ENCODE peak calls at places on chromosomes 7 and 10, in nine cellular contexts. N, K, Q, T, Z, X, P, L and O are unnamed samples. For H3K79me2, the result is how much of the 10 kb centered on the place peaks cover.

GRCh38 chr7:22594020-22594419 is 94.0 kb upstream of the STEAP1B start:
- DNase-seq in N (no peak), K (no peak), Q (peak), T (no peak), Z (no peak), X (no peak), P (no peak), L (no peak), O (no peak)

GRCh38 chr7:19713676-19714075 is 4.8 kb upstream of the POLR1F start:
- DNase-seq in N (peak), K (peak), Q (peak), T (peak), Z (peak), X (peak), P (peak), L (peak), O (peak)

GRCh38 chr7:133562617-133563016 is 309.7 kb downstream of the EXOC4 start:
- DNase-seq in N (peak), K (no peak), Q (no peak), T (no peak), Z (no peak), X (no peak), P (no peak), L (no peak), O (no peak)

GRCh38 chr10:121240011-121240410 is 358.2 kb downstream of the FGFR2 start:
- DNase-seq in N (no peak), K (no peak), Q (no peak), T (no peak), Z (peak), X (no peak), P (no peak), L (no peak), O (no peak)

GRCh38 chr10:117168135-117168674 is 29.1 kb upstream of the KCNK18 start:
- DNase-seq in N (peak), K (no peak), Q (peak), T (peak), Z (peak), X (peak), P (peak), L (peak), O (peak)

GRCh38 chr10:22340362-22341189 is 4.7 kb upstream of the SPAG6 start:
- DNase-seq in N (peak), K (peak), Q (peak), T (peak), Z (peak), X (peak), P (peak), L (peak), O (peak)

GRCh38 chr7:17159500-17160037 is 138.9 kb upstream of the AHR start:
- DNase-seq in N (no peak), K (no peak), Q (no peak), T (no peak), Z (no peak), X (no peak), P (no peak), L (no peak), O (no peak)

GRCh38 chr7:88042157-88042556 is 108.1 kb downstream of the ADAM22 start:
- DNase-seq in N (no peak), K (no peak), Q (no peak), T (no peak), Z (no peak), X (no peak), P (peak), L (no peak), O (no peak)

GRCh38 chr7:88095-88926 is 104.1 kb upstream of the FAM20C start:
- DNase-seq in N (no peak), K (no peak), Q (no peak), T (peak), Z (peak), X (peak), P (no peak), L (no peak), O (no peak)

GRCh38 chr7:40700653-40701475 is 566.1 kb downstream of the SUGCT start:
- DNase-seq in N (peak), K (no peak), Q (no peak), T (peak), Z (peak), X (no peak), P (no peak), L (no peak), O (peak)

GRCh38 chr10:92640110-92640509 is 47.2 kb downstream of the KIF11 start:
- DNase-seq in N (peak), K (peak), Q (peak), T (no peak), Z (no peak), X (no peak), P (no peak), L (no peak), O (no peak)

GRCh38 chr10:49282879-49283321 is 16.1 kb upstream of the C10orf71 start:
- DNase-seq in N (no peak), K (no peak), Q (no peak), T (peak), Z (no peak), X (peak), P (no peak), L (no peak), O (no peak)

GRCh38 chr7:45625714-45626440 is 51.7 kb downstream of the ADCY1 start:
- DNase-seq in N (peak), K (no peak), Q (no peak), T (no peak), Z (no peak), X (no peak), P (no peak), L (no peak), O (no peak)

GRCh38 chr10:95236068-95236903 is 42.2 kb downstream of the ACSM6 start:
- DNase-seq in N (peak), K (peak), Q (peak), T (no peak), Z (no peak), X (no peak), P (peak), L (no peak), O (peak)

GRCh38 chr10:52541082-52541481 is 227.0 kb downstream of the DKK1 start:
- DNase-seq in N (peak), K (no peak), Q (peak), T (no peak), Z (no peak), X (no peak), P (no peak), L (peak), O (no peak)

GRCh38 chr7:22109761-22110160 is 164.1 kb upstream of the CDCA7L start:
- DNase-seq in N (peak), K (peak), Q (peak), T (peak), Z (peak), X (peak), P (peak), L (peak), O (peak)

GRCh38 chr7:134710854-134711624 is 64.4 kb downstream of the BPGM start:
- DNase-seq in N (peak), K (no peak), Q (peak), T (no peak), Z (peak), X (no peak), P (no peak), L (no peak), O (no peak)

GRCh38 chr10:88091490-88092061 is 228.2 kb downstream of the PTEN start:
- DNase-seq in N (no peak), K (no peak), Q (no peak), T (no peak), Z (no peak), X (no peak), P (peak), L (no peak), O (peak)

GRCh38 chr10:110368002-110368401 is 63.3 kb upstream of the SMNDC1 start:
- DNase-seq in N (no peak), K (no peak), Q (no peak), T (no peak), Z (peak), X (no peak), P (no peak), L (no peak), O (no peak)

GRCh38 chr10:34813626-34814227 is 1.4 kb downstream of the PARD3 start:
- DNase-seq in N (peak), K (no peak), Q (peak), T (no peak), Z (peak), X (no peak), P (no peak), L (no peak), O (no peak)

GRCh38 chr10:1569208-1569607 is 168.1 kb downstream of the ADARB2 start:
- DNase-seq in N (no peak), K (no peak), Q (no peak), T (no peak), Z (no peak), X (no peak), P (no peak), L (no peak), O (no peak)

GRCh38 chr10:17009228-17009700 is 120.3 kb downstream of the CUBN start:
- DNase-seq in N (peak), K (no peak), Q (peak), T (no peak), Z (no peak), X (no peak), P (no peak), L (no peak), O (no peak)

GRCh38 chr7:5643280-5643679 is 138.2 kb downstream of the RNF216 start:
- DNase-seq in N (no peak), K (no peak), Q (peak), T (peak), Z (no peak), X (no peak), P (peak), L (no peak), O (no peak)

GRCh38 chr10:96500519-96500918 is 13.2 kb downstream of the TLL2 start:
- DNase-seq in N (no peak), K (no peak), Q (no peak), T (peak), Z (no peak), X (no peak), P (no peak), L (no peak), O (no peak)

GRCh38 chr10:105964009-105964408 is 1200.5 kb downstream of the SORCS1 start:
- DNase-seq in N (no peak), K (no peak), Q (no peak), T (no peak), Z (no peak), X (no peak), P (no peak), L (no peak), O (no peak)

GRCh38 chr7:17275749-17276671 is 22.4 kb upstream of the AHR start:
- DNase-seq in N (peak), K (no peak), Q (peak), T (no peak), Z (peak), X (no peak), P (no peak), L (no peak), O (no peak)

GRCh38 chr10:49112851-49113250 is 2.5 kb downstream of the VSTM4 start:
- DNase-seq in N (no peak), K (no peak), Q (no peak), T (no peak), Z (no peak), X (no peak), P (no peak), L (no peak), O (no peak)

GRCh38 chr7:124701955-124702354 is 63.6 kb downstream of the GPR37 start:
- DNase-seq in N (no peak), K (no peak), Q (peak), T (no peak), Z (no peak), X (no peak), P (no peak), L (no peak), O (no peak)

GRCh38 chr7:80659120-80660055 is 20.9 kb downstream of the CD36 start:
- DNase-seq in N (peak), K (peak), Q (peak), T (peak), Z (peak), X (peak), P (peak), L (peak), O (peak)

GRCh38 chr7:28685660-28686417 is 272.3 kb downstream of the TRIL start:
- DNase-seq in N (peak), K (peak), Q (peak), T (peak), Z (peak), X (peak), P (no peak), L (peak), O (no peak)

GRCh38 chr10:114271779-114272167 is 32.7 kb downstream of the VWA2 start:
- DNase-seq in N (peak), K (peak), Q (peak), T (no peak), Z (peak), X (no peak), P (no peak), L (no peak), O (no peak)

GRCh38 chr7:117588352-117588794 is 108.5 kb downstream of the CFTR start:
- DNase-seq in N (no peak), K (no peak), Q (peak), T (no peak), Z (peak), X (no peak), P (peak), L (no peak), O (no peak)

GRCh38 chr10:91681361-91682276 is 48.7 kb upstream of the PPP1R3C start:
- DNase-seq in N (peak), K (no peak), Q (no peak), T (no peak), Z (no peak), X (no peak), P (no peak), L (peak), O (no peak)

GRCh38 chr10:112843623-112844022 is 106.4 kb upstream of the TCF7L2 start:
- DNase-seq in N (no peak), K (no peak), Q (no peak), T (no peak), Z (no peak), X (no peak), P (no peak), L (no peak), O (no peak)

GRCh38 chr7:109696723-109697122 is 1127.0 kb downstream of the DNAJB9 start:
- DNase-seq in N (no peak), K (no peak), Q (peak), T (no peak), Z (no peak), X (no peak), P (no peak), L (no peak), O (no peak)
- TF ChIP-seq EZH2phosphoT487 in N (no peak), K (no peak), Q (no peak), T (no peak), Z (no peak), X (no peak), P (no peak), L (no peak), O (no peak)

GRCh38 chr7:74253331-74253730 is 868 bp downstream of the RFC2 start:
- DNase-seq in N (no peak), K (no peak), Q (no peak), T (no peak), Z (no peak), X (no peak), P (no peak), L (no peak), O (no peak)

GRCh38 chr7:74252893-74253292 is 1.3 kb downstream of the RFC2 start:
- DNase-seq in N (no peak), K (no peak), Q (no peak), T (no peak), Z (no peak), X (no peak), P (no peak), L (no peak), O (no peak)

GRCh38 chr7:74253975-74254857 is at the start of gene RFC2:
- DNase-seq in N (peak), K (peak), Q (peak), T (peak), Z (peak), X (peak), P (peak), L (peak), O (peak)

GRCh38 chr7:74256446-74257408 is 2.5 kb upstream of the RFC2 start:
- DNase-seq in N (peak), K (no peak), Q (no peak), T (no peak), Z (no peak), X (no peak), P (no peak), L (no peak), O (no peak)

DNA sequence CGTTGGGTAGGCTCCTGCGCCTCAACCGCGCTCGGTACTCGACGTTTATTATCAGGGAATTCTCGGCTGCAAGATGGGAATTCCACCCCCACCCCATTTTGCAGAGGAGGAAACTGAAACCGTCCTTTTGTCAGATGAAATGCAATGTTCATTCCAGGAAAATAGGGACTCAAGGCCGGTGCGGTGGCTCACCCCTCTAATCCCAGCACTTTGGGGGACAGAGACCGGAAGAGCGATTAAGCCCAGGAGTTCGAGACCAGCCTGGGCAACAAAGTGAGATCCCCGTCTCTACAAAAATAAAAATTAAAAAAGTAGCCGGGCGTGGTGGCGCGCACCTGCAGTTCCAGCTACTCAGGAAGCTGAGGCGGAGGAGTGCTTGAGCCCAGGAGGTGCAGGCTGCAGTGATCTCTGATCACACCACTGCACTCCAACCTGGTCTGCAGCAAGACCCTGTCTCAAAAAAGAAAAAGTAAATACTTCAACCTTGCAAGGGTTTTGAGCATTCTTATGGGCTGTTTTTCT is 720 bp upstream of the RFC2 start:
- DNase-seq in N (no peak), K (no peak), Q (no peak), T (no peak), Z (no peak), X (no peak), P (no peak), L (no peak), O (peak)
- H3K79me2 ChIP-seq in N (under half), K (under half), Q (under half), T (under half), Z (under half), X (under half), P (under half), L (under half), O (under half)

GRCh38 chr7:129348023-129348740 is 86.0 kb upstream of the STRIP2 start:
- DNase-seq in N (no peak), K (no peak), Q (no peak), T (no peak), Z (no peak), X (no peak), P (no peak), L (no peak), O (no peak)

GRCh38 chr7:129343099-129343700 is 91.0 kb upstream of the STRIP2 start:
- DNase-seq in N (peak), K (peak), Q (peak), T (peak), Z (peak), X (peak), P (peak), L (peak), O (peak)

GRCh38 chr7:129351320-129351719 is 82.9 kb upstream of the STRIP2 start:
- DNase-seq in N (peak), K (no peak), Q (no peak), T (no peak), Z (no peak), X (no peak), P (peak), L (no peak), O (no peak)

GRCh38 chr7:129341838-129342806 is 92.1 kb upstream of the STRIP2 start:
- DNase-seq in N (no peak), K (no peak), Q (no peak), T (no peak), Z (peak), X (no peak), P (no peak), L (no peak), O (no peak)

GRCh38 chr7:129347330-129347729 is 86.9 kb upstream of the STRIP2 start:
- DNase-seq in N (no peak), K (no peak), Q (no peak), T (no peak), Z (no peak), X (no peak), P (no peak), L (no peak), O (no peak)
- TF ChIP-seq EZH2phosphoT487 in N (no peak), K (no peak), Q (no peak), T (no peak), Z (no peak), X (no peak), P (no peak), L (no peak), O (no peak)

DNA sequence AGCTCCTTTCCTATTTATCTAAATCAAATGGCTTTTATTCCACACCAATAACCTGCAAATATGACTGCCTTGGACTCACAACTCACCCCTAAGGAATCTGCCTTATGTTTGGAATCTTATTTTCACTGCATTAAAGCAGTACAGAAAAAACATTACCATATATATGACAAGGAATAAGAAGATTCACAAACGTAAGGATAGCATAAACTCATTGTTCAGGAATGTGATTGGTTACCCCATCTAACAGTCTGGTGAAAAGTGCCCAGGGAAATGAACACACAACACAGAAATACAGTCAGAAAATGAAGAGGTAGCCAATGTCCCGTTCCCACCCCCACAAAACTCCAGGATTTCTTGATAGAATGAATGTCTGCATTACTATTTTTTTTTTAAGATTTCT is 2.0 kb downstream of the PPP3CB start:
- DNase-seq in N (peak), K (no peak), Q (peak), T (no peak), Z (no peak), X (no peak), P (no peak), L (no peak), O (no peak)
- H3K79me2 ChIP-seq in N (half or more), K (half or more), Q (half or more), T (half or more), Z (half or more), X (half or more), P (half or more), L (half or more), O (half or more)